ENCODE peak calls at places on chromosomes 16 and 17, in six cellular contexts. One of them, this sample, is unnamed.

GRCh38 chr17:37137906-37138413 is 189.2 kb downstream of the AATF start:
- DNase-seq in A549: no peak
- DNase-seq in HepG2: no peak
- DNase-seq in GM12878: no peak
- DNase-seq in endothelial cell of umbilical vein: no peak
- DNase-seq in K562: no peak
- DNase-seq in this sample: no peak

GRCh38 chr16:56848056-56848936 is 16.7 kb upstream of the SLC12A3 start:
- DNase-seq in A549: no peak
- DNase-seq in HepG2: no peak
- DNase-seq in GM12878: no peak
- DNase-seq in endothelial cell of umbilical vein: peak; percentile 73
- DNase-seq in K562: no peak
- DNase-seq in this sample: peak; percentile 50

GRCh38 chr17:42055496-42055895 is 5.1 kb upstream of the C17orf113 start:
- DNase-seq in A549: no peak
- DNase-seq in HepG2: no peak
- DNase-seq in GM12878: no peak
- DNase-seq in endothelial cell of umbilical vein: no peak
- DNase-seq in K562: no peak
- DNase-seq in this sample: peak; percentile 45

GRCh38 chr17:81422776-81423697 is 27.8 kb downstream of the BAHCC1 start:
- DNase-seq in A549: peak; percentile 90
- DNase-seq in HepG2: peak; percentile 60
- DNase-seq in GM12878: no peak
- DNase-seq in endothelial cell of umbilical vein: peak; percentile 93
- DNase-seq in K562: no peak
- DNase-seq in this sample: peak; percentile 41

GRCh38 chr17:43360739-43361498 is 37.9 kb upstream of the ARL4D start:
- DNase-seq in A549: peak; percentile 98
- DNase-seq in HepG2: peak; percentile 99
- DNase-seq in GM12878: peak; percentile 100
- DNase-seq in endothelial cell of umbilical vein: peak; percentile 97
- DNase-seq in K562: no peak
- DNase-seq in this sample: peak; percentile 99

GRCh38 chr17:83037084-83037950 is 42.1 kb upstream of the METRNL start:
- DNase-seq in A549: no peak
- DNase-seq in HepG2: no peak
- DNase-seq in GM12878: no peak
- DNase-seq in endothelial cell of umbilical vein: no peak
- DNase-seq in K562: no peak
- DNase-seq in this sample: no peak

GRCh38 chr17:17500999-17501605 is 4.9 kb upstream of the RASD1 start:
- DNase-seq in A549: no peak
- DNase-seq in HepG2: no peak
- DNase-seq in GM12878: no peak
- DNase-seq in endothelial cell of umbilical vein: no peak
- DNase-seq in K562: no peak
- DNase-seq in this sample: no peak

GRCh38 chr16:24668481-24669001 is 60.9 kb upstream of the TNRC6A start:
- DNase-seq in A549: no peak
- DNase-seq in HepG2: no peak
- DNase-seq in GM12878: no peak
- DNase-seq in endothelial cell of umbilical vein: peak; percentile 87
- DNase-seq in K562: no peak
- DNase-seq in this sample: no peak

GRCh38 chr16:28822520-28823290 is at the start of gene ATXN2L:
- DNase-seq in A549: peak; percentile 75
- DNase-seq in HepG2: peak; percentile 90
- DNase-seq in GM12878: peak; percentile 77
- DNase-seq in endothelial cell of umbilical vein: peak; percentile 95
- DNase-seq in K562: peak; percentile 95
- DNase-seq in this sample: peak; percentile 97

GRCh38 chr17:48574523-48575065 is 3.6 kb downstream of the HOXB4 start:
- DNase-seq in A549: no peak
- DNase-seq in HepG2: no peak
- DNase-seq in GM12878: no peak
- DNase-seq in endothelial cell of umbilical vein: no peak
- DNase-seq in K562: no peak
- DNase-seq in this sample: no peak

GRCh38 chr16:49287572-49287971 is 5.9 kb upstream of the CBLN1 start:
- DNase-seq in A549: no peak
- DNase-seq in HepG2: no peak
- DNase-seq in GM12878: no peak
- DNase-seq in endothelial cell of umbilical vein: no peak
- DNase-seq in K562: no peak
- DNase-seq in this sample: no peak

GRCh38 chr16:11632455-11632921 is 35.8 kb upstream of the SNN start:
- DNase-seq in A549: no peak
- DNase-seq in HepG2: peak; percentile 63
- DNase-seq in GM12878: no peak
- DNase-seq in endothelial cell of umbilical vein: peak; percentile 71
- DNase-seq in K562: no peak
- DNase-seq in this sample: no peak

GRCh38 chr17:32223703-32224102 is 41.9 kb upstream of the RHBDL3 start:
- DNase-seq in A549: no peak
- DNase-seq in HepG2: no peak
- DNase-seq in GM12878: no peak
- DNase-seq in endothelial cell of umbilical vein: no peak
- DNase-seq in K562: no peak
- DNase-seq in this sample: no peak

GRCh38 chr16:84247341-84247740 is 7.5 kb upstream of the KCNG4 start:
- DNase-seq in A549: no peak
- DNase-seq in HepG2: no peak
- DNase-seq in GM12878: no peak
- DNase-seq in endothelial cell of umbilical vein: no peak
- DNase-seq in K562: no peak
- DNase-seq in this sample: no peak

GRCh38 chr17:47204722-47205418 is 4.3 kb upstream of the MYL4 start:
- DNase-seq in A549: no peak
- DNase-seq in HepG2: no peak
- DNase-seq in GM12878: peak; percentile 77
- DNase-seq in endothelial cell of umbilical vein: no peak
- DNase-seq in K562: no peak
- DNase-seq in this sample: peak; percentile 60

GRCh38 chr16:68731569-68732067 is 5.5 kb upstream of the CDH1 start:
- DNase-seq in A549: no peak
- DNase-seq in HepG2: no peak
- DNase-seq in GM12878: no peak
- DNase-seq in endothelial cell of umbilical vein: no peak
- DNase-seq in K562: no peak
- DNase-seq in this sample: no peak

GRCh38 chr17:77914440-77915254 is 43.9 kb upstream of the TNRC6C start:
- DNase-seq in A549: peak; percentile 40
- DNase-seq in HepG2: no peak
- DNase-seq in GM12878: no peak
- DNase-seq in endothelial cell of umbilical vein: no peak
- DNase-seq in K562: no peak
- DNase-seq in this sample: no peak

GRCh38 chr16:83248735-83249469 is 558.9 kb upstream of the HSBP1 start:
- DNase-seq in A549: no peak
- DNase-seq in HepG2: no peak
- DNase-seq in GM12878: no peak
- DNase-seq in endothelial cell of umbilical vein: no peak
- DNase-seq in K562: no peak
- DNase-seq in this sample: no peak

GRCh38 chr17:64183815-64184397 is 54.0 kb upstream of the ERN1 start:
- DNase-seq in A549: no peak
- DNase-seq in HepG2: no peak
- DNase-seq in GM12878: no peak
- DNase-seq in endothelial cell of umbilical vein: peak; percentile 6
- DNase-seq in K562: no peak
- DNase-seq in this sample: peak; percentile 45

GRCh38 chr17:48647103-48647963 is 21.2 kb upstream of the HOXB9 start:
- DNase-seq in A549: peak; percentile 71
- DNase-seq in HepG2: no peak
- DNase-seq in GM12878: no peak
- DNase-seq in endothelial cell of umbilical vein: no peak
- DNase-seq in K562: no peak
- DNase-seq in this sample: peak; percentile 26

GRCh38 chr16:70418993-70419318 is 19.9 kb downstream of the ST3GAL2 start:
- DNase-seq in A549: no peak
- DNase-seq in HepG2: no peak
- DNase-seq in GM12878: no peak
- DNase-seq in endothelial cell of umbilical vein: no peak
- DNase-seq in K562: no peak
- DNase-seq in this sample: no peak

GRCh38 chr17:12856451-12856850 is 67.2 kb downstream of the ARHGAP44 start:
- DNase-seq in A549: no peak
- DNase-seq in HepG2: no peak
- DNase-seq in GM12878: no peak
- DNase-seq in endothelial cell of umbilical vein: no peak
- DNase-seq in K562: no peak
- DNase-seq in this sample: peak; percentile 84

GRCh38 chr17:79085921-79086551 is 11.4 kb downstream of the ENGASE start:
- DNase-seq in A549: no peak
- DNase-seq in HepG2: no peak
- DNase-seq in GM12878: no peak
- DNase-seq in endothelial cell of umbilical vein: no peak
- DNase-seq in K562: no peak
- DNase-seq in this sample: no peak

GRCh38 chr17:57803026-57803425 is 46.8 kb downstream of the MRPS23 start:
- DNase-seq in A549: no peak
- DNase-seq in HepG2: no peak
- DNase-seq in GM12878: no peak
- DNase-seq in endothelial cell of umbilical vein: no peak
- DNase-seq in K562: no peak
- DNase-seq in this sample: no peak

GRCh38 chr17:19387921-19388521 is 1.0 kb upstream of the MFAP4 start:
- DNase-seq in A549: no peak
- DNase-seq in HepG2: no peak
- DNase-seq in GM12878: no peak
- DNase-seq in endothelial cell of umbilical vein: no peak
- DNase-seq in K562: no peak
- DNase-seq in this sample: no peak

GRCh38 chr16:12802661-12803060 is 1.0 kb downstream of the CPPED1 start:
- DNase-seq in A549: no peak
- DNase-seq in HepG2: no peak
- DNase-seq in GM12878: no peak
- DNase-seq in endothelial cell of umbilical vein: no peak
- DNase-seq in K562: no peak
- DNase-seq in this sample: peak; percentile 56

GRCh38 chr17:31754239-31754945 is 104.7 kb downstream of the COPRS start:
- DNase-seq in A549: no peak
- DNase-seq in HepG2: peak; percentile 48
- DNase-seq in GM12878: no peak
- DNase-seq in endothelial cell of umbilical vein: peak; percentile 62
- DNase-seq in K562: no peak
- DNase-seq in this sample: no peak

GRCh38 chr17:26775219-26775822 is 518.6 kb upstream of the WSB1 start:
- DNase-seq in A549: no peak
- DNase-seq in HepG2: no peak
- DNase-seq in GM12878: no peak
- DNase-seq in endothelial cell of umbilical vein: no peak
- DNase-seq in K562: no peak
- DNase-seq in this sample: no peak
- TF ChIP-seq CTCF in A549: no peak
- TF ChIP-seq CTCF in HepG2: no peak
- TF ChIP-seq CTCF in GM12878: no peak
- TF ChIP-seq CTCF in endothelial cell of umbilical vein: no peak
- TF ChIP-seq CTCF in K562: no peak
- TF ChIP-seq CTCF in this sample: no peak

GRCh38 chr17:40097931-40098845 is 2.2 kb downstream of the NR1D1 start:
- DNase-seq in A549: no peak
- DNase-seq in HepG2: peak; percentile 93
- DNase-seq in GM12878: no peak
- DNase-seq in endothelial cell of umbilical vein: peak; percentile 27
- DNase-seq in K562: no peak
- DNase-seq in this sample: peak; percentile 82
- TF ChIP-seq MYC in A549: no peak
- TF ChIP-seq MYC in HepG2: peak; percentile 94
- TF ChIP-seq MYC in GM12878: no peak
- TF ChIP-seq MYC in endothelial cell of umbilical vein: no peak
- TF ChIP-seq MYC in K562: no peak
- TF ChIP-seq MYC in this sample: peak; percentile 73

GRCh38 chr16:16861546-16861945 is 482.6 kb downstream of the NPIPA7 start:
- DNase-seq in A549: peak; percentile 38
- DNase-seq in HepG2: peak; percentile 49
- DNase-seq in GM12878: peak; percentile 46
- DNase-seq in endothelial cell of umbilical vein: no peak
- DNase-seq in K562: peak; percentile 54
- DNase-seq in this sample: peak; percentile 49

GRCh38 chr16:16867994-16868393 is 489.1 kb downstream of the NPIPA7 start:
- DNase-seq in A549: no peak
- DNase-seq in HepG2: no peak
- DNase-seq in GM12878: no peak
- DNase-seq in endothelial cell of umbilical vein: no peak
- DNase-seq in K562: no peak
- DNase-seq in this sample: no peak

GRCh38 chr16:16865374-16865773 is 486.4 kb downstream of the NPIPA7 start:
- DNase-seq in A549: no peak
- DNase-seq in HepG2: no peak
- DNase-seq in GM12878: no peak
- DNase-seq in endothelial cell of umbilical vein: no peak
- DNase-seq in K562: no peak
- DNase-seq in this sample: no peak

GRCh38 chr16:16864536-16864935 is 485.6 kb downstream of the NPIPA7 start:
- DNase-seq in A549: no peak
- DNase-seq in HepG2: no peak
- DNase-seq in GM12878: no peak
- DNase-seq in endothelial cell of umbilical vein: no peak
- DNase-seq in K562: no peak
- DNase-seq in this sample: no peak

GRCh38 chr16:16863672-16864071 is 484.7 kb downstream of the NPIPA7 start:
- DNase-seq in A549: no peak
- DNase-seq in HepG2: no peak
- DNase-seq in GM12878: no peak
- DNase-seq in endothelial cell of umbilical vein: no peak
- DNase-seq in K562: no peak
- DNase-seq in this sample: no peak
- TF ChIP-seq MAX in A549: no peak
- TF ChIP-seq MAX in HepG2: no peak
- TF ChIP-seq MAX in GM12878: no peak
- TF ChIP-seq MAX in endothelial cell of umbilical vein: no peak
- TF ChIP-seq MAX in K562: no peak
- TF ChIP-seq MAX in this sample: no peak

DNA sequence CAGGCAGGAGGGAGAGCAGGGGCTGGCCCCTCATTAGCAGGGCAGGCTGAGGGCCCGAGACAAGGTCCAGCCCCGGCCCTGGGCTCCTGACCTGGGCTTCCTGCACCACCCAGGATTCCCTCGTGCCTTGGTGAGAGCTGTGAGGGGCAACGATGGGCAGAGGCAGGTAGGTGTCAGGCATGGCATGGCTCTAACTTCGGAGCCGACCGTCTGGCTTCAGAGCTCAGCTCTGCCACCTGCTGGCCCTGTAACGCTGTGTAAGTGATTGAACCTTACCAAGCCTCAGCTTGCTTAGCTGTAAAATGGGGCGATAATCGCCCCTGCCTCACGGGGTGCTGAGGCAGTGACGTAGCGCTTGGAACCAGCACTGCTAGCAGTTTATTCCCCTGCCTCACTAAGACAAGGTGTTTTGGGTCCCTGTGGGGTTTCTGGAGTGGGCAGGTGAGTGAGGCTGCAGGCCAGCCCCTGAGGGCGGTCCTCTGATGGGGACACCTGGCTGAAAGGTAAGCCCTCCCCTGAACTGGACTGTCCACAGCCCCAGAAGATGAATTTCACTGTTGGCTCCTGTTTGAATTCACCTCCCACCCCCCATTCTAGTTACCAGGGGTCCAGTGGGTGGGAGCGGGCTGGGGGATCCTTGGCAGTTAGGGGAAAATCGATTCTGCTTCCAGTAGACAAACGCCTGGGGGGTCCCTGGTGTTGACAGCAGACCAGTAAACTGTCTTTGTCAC is 184.8 kb upstream of the GSE1 start:
- DNase-seq in A549: peak; percentile 55
- DNase-seq in HepG2: no peak
- DNase-seq in GM12878: no peak
- DNase-seq in endothelial cell of umbilical vein: peak; percentile 8
- DNase-seq in K562: peak; percentile 50
- DNase-seq in this sample: peak; percentile 69
- TF ChIP-seq CTCF in A549: peak; percentile 67
- TF ChIP-seq CTCF in HepG2: peak; percentile 88
- TF ChIP-seq CTCF in GM12878: peak; percentile 62
- TF ChIP-seq CTCF in endothelial cell of umbilical vein: peak; percentile 65
- TF ChIP-seq CTCF in K562: peak; percentile 74
- TF ChIP-seq CTCF in this sample: peak; percentile 71

This sample was measured in NB4.